ENCODE peak calls at places on chromosomes 4 and X, in four cellular contexts. M is A549, W is right lobe of liver, S is HCT116. B is an unnamed sample.
A peak's percentile ranks its signal among the peaks of the same experiment; 100 is the strongest.

GRCh38 chr4:103144926-103145325 is 45.3 kb upstream of the BDH2 start:
- ATAC-seq in M (no peak), W (no peak), S (no peak), B (no peak)

GRCh38 chr4:39642885-39643550 is 4.4 kb upstream of the SMIM14 start:
- ATAC-seq in M (no peak), W (peak; percentile 14), S (no peak), B (no peak)

GRCh38 chrX:13427441-13428054 is 107.7 kb upstream of the ATXN3L start:
- ATAC-seq in M (peak; percentile 39), W (no peak), S (peak; percentile 54), B (no peak)

GRCh38 chr4:80053140-80053910 is 19.7 kb downstream of the ANTXR2 start:
- ATAC-seq in M (no peak), W (no peak), S (no peak), B (no peak)

GRCh38 chrX:150869450-150869849 is 29.0 kb downstream of the CD99L2 start:
- ATAC-seq in M (no peak), W (no peak), S (no peak), B (no peak)

GRCh38 chr4:121784975-121785374 is 16.1 kb upstream of the EXOSC9 start:
- ATAC-seq in M (peak; percentile 96), W (no peak), S (no peak), B (peak; percentile 49)

GRCh38 chr4:109916003-109916399 is 3.3 kb downstream of the EGF start:
- ATAC-seq in M (no peak), W (no peak), S (no peak), B (no peak)

GRCh38 chrX:109709129-109709631 is 23.9 kb downstream of the ACSL4 start:
- ATAC-seq in M (no peak), W (peak; percentile 41), S (peak; percentile 76), B (peak; percentile 43)

GRCh38 chr4:176735300-176735699 is 57.4 kb downstream of the VEGFC start:
- ATAC-seq in M (no peak), W (no peak), S (no peak), B (no peak)

GRCh38 chr4:99300934-99301333 is 10.1 kb upstream of the ADH1A start:
- ATAC-seq in M (no peak), W (peak; percentile 7), S (no peak), B (peak; percentile 93)

GRCh38 chrX:7120578-7121219 is 26.8 kb upstream of the STS start:
- ATAC-seq in M (no peak), W (peak; percentile 76), S (no peak), B (no peak)

GRCh38 chrX:13428055-13428786 is 108.4 kb upstream of the ATXN3L start:
- ATAC-seq in M (peak; percentile 87), W (peak; percentile 23), S (peak; percentile 63), B (no peak)

GRCh38 chr4:140110542-140110941 is 43.4 kb downstream of the MAML3 start:
- ATAC-seq in M (no peak), W (no peak), S (no peak), B (no peak)

GRCh38 chr4:140109626-140110213 is 44.3 kb downstream of the MAML3 start:
- ATAC-seq in M (no peak), W (no peak), S (no peak), B (no peak)

GRCh38 chr4:140115140-140115539 is 38.8 kb downstream of the MAML3 start:
- ATAC-seq in M (no peak), W (no peak), S (no peak), B (no peak)

GRCh38 chr4:140113653-140114052 is 40.3 kb downstream of the MAML3 start:
- ATAC-seq in M (no peak), W (peak; percentile 97), S (no peak), B (no peak)

DNA sequence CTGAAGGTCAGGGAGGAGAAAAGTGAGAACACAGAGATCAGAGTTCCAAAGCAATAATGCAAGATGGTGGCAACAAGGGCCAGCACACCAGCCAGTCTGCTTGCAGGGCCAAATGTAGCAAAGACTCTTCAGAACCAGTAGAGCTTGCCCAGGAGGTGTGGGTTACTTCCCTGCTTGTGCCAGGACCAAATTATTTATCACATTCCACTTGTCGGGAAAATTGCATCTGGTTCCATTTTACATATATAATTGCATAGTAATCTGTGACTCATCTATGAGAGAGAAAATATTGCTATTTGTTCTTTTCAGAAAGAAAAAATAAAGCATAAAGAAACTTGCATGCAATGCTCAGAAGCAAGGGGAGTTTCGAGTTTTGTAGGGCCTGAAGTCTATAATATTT is 41.4 kb downstream of the MAML3 start:
- ATAC-seq in M (no peak), W (no peak), S (no peak), B (no peak)
- H3K4me1 ChIP-seq in M (peaks cover 70% of the 10 kb centered on the region), W (no peaks in the 10 kb centered on the region), S (peaks cover 12% of the 10 kb centered on the region), B (no peaks in the 10 kb centered on the region)

GRCh38 chr4:151202381-151202780 is 74.6 kb upstream of the PRSS48 start:
- ATAC-seq in M (no peak), W (no peak), S (no peak), B (no peak)

GRCh38 chr4:151204925-151205524 is 71.9 kb upstream of the PRSS48 start:
- ATAC-seq in M (no peak), W (peak; percentile 92), S (no peak), B (no peak)

GRCh38 chr4:151205722-151206121 is 71.2 kb upstream of the PRSS48 start:
- ATAC-seq in M (no peak), W (no peak), S (no peak), B (no peak)

GRCh38 chr4:151199496-151200190 is 77.3 kb upstream of the PRSS48 start:
- ATAC-seq in M (no peak), W (no peak), S (no peak), B (peak; percentile 20)

DNA sequence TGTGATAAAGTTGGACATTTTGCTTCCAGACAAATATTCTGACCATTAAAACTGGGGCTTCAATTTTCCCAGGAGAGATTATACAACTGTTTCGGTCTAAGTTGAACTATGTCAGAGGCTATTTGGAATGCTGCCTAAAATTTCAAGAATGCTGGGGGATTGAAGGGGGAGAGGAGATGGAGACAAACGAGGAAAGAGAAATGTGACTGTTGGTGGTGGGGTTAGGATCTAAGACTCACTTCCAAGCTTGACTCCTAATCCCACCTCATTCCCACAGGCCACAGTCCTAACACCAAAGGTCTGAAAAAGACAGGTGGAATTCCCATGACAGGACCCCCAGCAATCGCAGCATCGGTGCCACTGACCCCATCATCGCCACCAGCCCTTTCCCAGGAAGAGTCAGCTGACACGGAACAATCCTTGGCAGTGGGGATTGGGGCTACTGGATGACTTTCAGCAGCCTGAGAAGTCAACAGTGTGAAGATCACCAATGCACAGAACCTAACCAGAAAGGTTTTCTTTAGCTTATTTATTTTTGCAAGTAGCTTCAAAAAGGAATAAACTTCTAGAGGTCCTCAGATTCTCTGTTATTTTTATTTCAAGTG is 74.0 kb upstream of the PRSS48 start:
- ATAC-seq in M (no peak), W (no peak), S (no peak), B (no peak)
- H3K27ac ChIP-seq in M (no peak overlapping the region), W (no peak overlapping the region), S (no peak overlapping the region), B (no peak overlapping the region)

GRCh38 chrX:17736856-17737706 is at the start of gene SCML1:
- ATAC-seq in M (peak; percentile 96), W (peak; percentile 87), S (peak; percentile 95), B (peak; percentile 95)
- TF ChIP-seq POLR2A in M (peak; percentile 37), W (peak; percentile 67), S (no peak), B (peak; percentile 45)

GRCh38 chr4:2482192-2482591 is 13.3 kb downstream of the RNF4 start:
- ATAC-seq in M (no peak), W (no peak), S (no peak), B (no peak)
- H3K4me1 ChIP-seq in M (peaks cover 7% of the 10 kb centered on the region), W (peaks cover 13% of the 10 kb centered on the region), S (no peaks in the 10 kb centered on the region), B (peaks cover 100% of the 10 kb centered on the region)

B was measured in gastroesophageal sphincter.